ENCODE peak calls at places on chromosomes 13 and 19, in eight cellular contexts. J is ascending aorta; V is left lung; Z is CD8-positive, alpha-beta memory T cell; H is heart left ventricle; P is mesendoderm; C is CD4-positive, alpha-beta T cell; U is tibial nerve. O is an unnamed sample.

GRCh38 chr13:97257800-97258799 is 36.0 kb downstream of the MBNL2 start:
- DNase-seq in J (peak; percentile 18), V (no peak), Z (no peak), H (peak; percentile 56), P (peak; percentile 97), C (no peak), U (no peak), O (peak; percentile 63)

GRCh38 chr19:13181747-13182388 is 31.7 kb downstream of the IER2 start:
- DNase-seq in J (no peak), V (peak; percentile 58), Z (peak; percentile 55), H (peak; percentile 91), P (no peak), C (no peak), U (no peak), O (peak; percentile 84)

GRCh38 chr19:51799311-51799997 is 4.5 kb downstream of the FPR3 start:
- DNase-seq in J (peak; percentile 67), V (peak; percentile 89), Z (no peak), H (peak; percentile 95), P (no peak), C (no peak), U (peak; percentile 37), O (peak; percentile 92)

GRCh38 chr13:27293873-27294515 is 23.4 kb downstream of the RASL11A start:
- DNase-seq in J (no peak), V (no peak), Z (peak; percentile 7), H (no peak), P (no peak), C (no peak), U (no peak), O (no peak)

GRCh38 chr13:48583859-48584311 is 51.0 kb upstream of the RCBTB2 start:
- DNase-seq in J (no peak), V (no peak), Z (no peak), H (no peak), P (no peak), C (no peak), U (no peak), O (no peak)

GRCh38 chr19:32866061-32866460 is 3.5 kb downstream of the SLC7A9 start:
- DNase-seq in J (no peak), V (no peak), Z (no peak), H (no peak), P (no peak), C (no peak), U (no peak), O (peak; percentile 13)

GRCh38 chr13:97229699-97230098 is 7.6 kb downstream of the MBNL2 start:
- DNase-seq in J (no peak), V (no peak), Z (no peak), H (no peak), P (no peak), C (no peak), U (no peak), O (no peak)

GRCh38 chr13:40109324-40109958 is 454.0 kb downstream of the COG6 start:
- DNase-seq in J (no peak), V (no peak), Z (no peak), H (no peak), P (no peak), C (no peak), U (no peak), O (peak; percentile 78)

GRCh38 chr19:6071103-6071485 is 39.2 kb downstream of the RFX2 start:
- DNase-seq in J (no peak), V (no peak), Z (no peak), H (no peak), P (no peak), C (no peak), U (no peak), O (peak; percentile 62)

GRCh38 chr13:25741796-25742195 is 310.0 kb downstream of the SHISA2 start:
- DNase-seq in J (no peak), V (no peak), Z (no peak), H (no peak), P (no peak), C (no peak), U (no peak), O (no peak)

GRCh38 chr19:13574933-13575332 is 68.7 kb upstream of the CACNA1A start:
- DNase-seq in J (no peak), V (no peak), Z (no peak), H (no peak), P (peak; percentile 36), C (no peak), U (no peak), O (peak; percentile 34)

GRCh38 chr13:36920612-36921185 is 661 bp upstream of the SMAD9 start:
- DNase-seq in J (no peak), V (no peak), Z (no peak), H (no peak), P (peak; percentile 47), C (no peak), U (no peak), O (no peak)

GRCh38 chr13:24459234-24459633 is 53.3 kb downstream of the PARP4 start:
- DNase-seq in J (no peak), V (no peak), Z (no peak), H (no peak), P (no peak), C (no peak), U (no peak), O (peak; percentile 11)

GRCh38 chr13:109740721-109741120 is 45.7 kb downstream of the IRS2 start:
- DNase-seq in J (no peak), V (no peak), Z (no peak), H (no peak), P (no peak), C (no peak), U (no peak), O (no peak)

GRCh38 chr13:101614491-101614890 is 162.0 kb downstream of the ITGBL1 start:
- DNase-seq in J (no peak), V (no peak), Z (no peak), H (no peak), P (no peak), C (no peak), U (no peak), O (no peak)

GRCh38 chr13:25864116-25864515 is 187.7 kb downstream of the SHISA2 start:
- DNase-seq in J (no peak), V (no peak), Z (no peak), H (no peak), P (no peak), C (no peak), U (no peak), O (no peak)

GRCh38 chr13:66528139-66528538 is 702.0 kb downstream of the PCDH9 start:
- DNase-seq in J (no peak), V (no peak), Z (no peak), H (no peak), P (no peak), C (no peak), U (no peak), O (no peak)

GRCh38 chr13:30735025-30735967 is at the start of gene ALOX5AP:
- DNase-seq in J (no peak), V (peak; percentile 43), Z (peak; percentile 37), H (no peak), P (no peak), C (peak; percentile 16), U (no peak), O (no peak)

GRCh38 chr19:4758659-4759058 is 32.9 kb upstream of the FEM1A start:
- DNase-seq in J (no peak), V (no peak), Z (no peak), H (no peak), P (no peak), C (no peak), U (no peak), O (no peak)

GRCh38 chr19:4755459-4755858 is 31.8 kb upstream of the DPP9 start:
- DNase-seq in J (no peak), V (no peak), Z (no peak), H (no peak), P (no peak), C (no peak), U (no peak), O (no peak)

GRCh38 chr19:4759388-4760284 is 31.9 kb upstream of the FEM1A start:
- DNase-seq in J (peak; percentile 40), V (peak; percentile 91), Z (peak; percentile 52), H (peak; percentile 93), P (peak; percentile 98), C (peak; percentile 36), U (peak; percentile 73), O (peak; percentile 64)

GRCh38 chr19:4760285-4760650 is 31.3 kb upstream of the FEM1A start:
- DNase-seq in J (no peak), V (no peak), Z (no peak), H (no peak), P (no peak), C (no peak), U (no peak), O (no peak)

DNA sequence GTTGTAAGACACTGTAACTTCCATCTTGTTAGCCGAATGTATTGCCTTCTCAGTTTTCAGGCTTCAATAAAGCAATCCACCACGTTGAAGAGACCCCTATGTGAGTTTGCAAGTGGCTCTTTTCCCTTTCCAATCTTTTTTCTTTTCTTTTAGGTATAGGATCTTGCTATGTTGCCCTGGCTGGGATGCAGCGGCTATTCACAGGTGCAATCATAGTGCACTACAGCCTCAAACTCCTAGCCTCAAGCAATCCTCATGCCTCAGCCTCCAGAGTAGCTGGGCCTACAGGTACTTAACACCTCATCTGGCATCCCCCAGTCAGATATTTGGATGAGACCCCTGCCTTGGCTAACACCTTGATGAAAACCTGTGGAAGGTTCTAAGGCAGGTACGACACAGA is 33.5 kb upstream of the FEM1A start:
- DNase-seq in J (no peak), V (no peak), Z (no peak), H (no peak), P (no peak), C (no peak), U (no peak), O (no peak)
- H3K27me3 ChIP-seq in J (no peaks in the 10 kb centered on the region), V (peaks cover 65% of the 10 kb centered on the region), Z (peaks cover 17% of the 10 kb centered on the region), H (no peaks in the 10 kb centered on the region), P (no peaks in the 10 kb centered on the region), C (peaks cover 31% of the 10 kb centered on the region), U (peaks cover 24% of the 10 kb centered on the region), O (no peaks in the 10 kb centered on the region)

DNA sequence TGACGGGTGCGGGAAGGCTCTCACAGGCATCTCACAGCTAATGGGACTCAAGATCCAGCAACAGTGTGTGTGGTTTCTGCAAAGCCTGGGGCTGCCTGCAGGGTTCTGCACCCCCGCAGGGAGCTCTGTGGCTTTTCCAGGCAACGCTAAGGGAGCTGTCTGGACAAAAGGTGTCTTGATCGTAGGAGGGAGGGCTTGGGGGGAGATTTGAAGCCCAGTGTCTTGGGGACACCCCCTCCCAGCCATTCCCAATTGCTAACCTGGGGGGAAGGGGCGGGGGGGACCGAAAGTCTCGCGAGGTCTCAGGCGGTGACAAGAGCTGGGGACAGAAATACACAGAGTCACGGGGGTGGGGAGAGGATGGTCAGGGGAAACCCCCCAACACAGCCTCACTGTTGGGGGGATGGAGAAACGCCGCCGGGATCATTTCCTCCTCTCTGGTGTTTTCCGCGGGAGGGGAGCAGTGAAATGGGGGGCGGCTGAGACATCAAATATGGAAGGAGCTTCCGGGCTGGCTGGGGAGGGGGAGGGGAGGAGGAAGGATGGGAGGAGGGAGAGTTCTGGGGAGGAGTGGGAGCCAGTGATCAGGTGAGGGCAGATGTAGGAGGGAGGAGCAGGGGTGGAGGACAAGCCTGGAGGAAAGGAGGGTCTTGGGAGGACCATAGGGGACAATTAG is 13.3 kb downstream of the KCNC3 start:
- DNase-seq in J (no peak), V (no peak), Z (no peak), H (no peak), P (peak; percentile 92), C (no peak), U (no peak), O (peak; percentile 12)
- H3K27me3 ChIP-seq in J (peaks cover 12% of the 10 kb centered on the region), V (peaks cover 70% of the 10 kb centered on the region), Z (peaks cover 18% of the 10 kb centered on the region), H (peaks cover 50% of the 10 kb centered on the region), P (no peaks in the 10 kb centered on the region), C (peaks cover 62% of the 10 kb centered on the region), U (peaks cover 63% of the 10 kb centered on the region), O (peaks cover 63% of the 10 kb centered on the region)

GRCh38 chr19:49861541-49862410 is 5.6 kb downstream of the PNKP start:
- DNase-seq in J (no peak), V (no peak), Z (no peak), H (no peak), P (no peak), C (no peak), U (no peak), O (no peak)
- H3K27me3 ChIP-seq in J (no peaks in the 10 kb centered on the region), V (no peaks in the 10 kb centered on the region), Z (no peaks in the 10 kb centered on the region), H (no peaks in the 10 kb centered on the region), P (no peaks in the 10 kb centered on the region), C (no peaks in the 10 kb centered on the region), U (no peaks in the 10 kb centered on the region), O (no peaks in the 10 kb centered on the region)

GRCh38 chr19:30226464-30227070 is 145.6 kb upstream of the ZNF536 start:
- DNase-seq in J (no peak), V (no peak), Z (no peak), H (no peak), P (peak; percentile 38), C (no peak), U (no peak), O (no peak)
- H3K27me3 ChIP-seq in J (peaks cover 26% of the 10 kb centered on the region), V (peaks cover 100% of the 10 kb centered on the region), Z (peaks cover 6% of the 10 kb centered on the region), H (peaks cover 71% of the 10 kb centered on the region), P (peaks cover 37% of the 10 kb centered on the region), C (peaks cover 79% of the 10 kb centered on the region), U (peaks cover 60% of the 10 kb centered on the region), O (peaks cover 46% of the 10 kb centered on the region)